ENCODE peak calls at places on chromosomes 1 and 21, in four cellular contexts. H, R, W and O are unnamed samples. For H3K4me1, the result is how much of the 10 kb centered on the place peaks cover.

GRCh38 chr1:170586942-170587593 is 55.1 kb downstream of the GORAB start:
- DNase-seq in R (no peak), H (peak), W (no peak), O (no peak)

GRCh38 chr21:41302976-41303375 is 13.6 kb upstream of the FAM3B start:
- DNase-seq in H (no peak), R (no peak), W (no peak), O (no peak)

GRCh38 chr21:45183852-45184251 is 103.8 kb downstream of the POFUT2 start:
- DNase-seq in H (no peak), W (no peak), R (no peak), O (no peak)

GRCh38 chr1:97770376-97770775 is 150.5 kb downstream of the DPYD start:
- DNase-seq in W (no peak), R (no peak), H (no peak), O (no peak)

GRCh38 chr1:159959451-159959850 is 5.4 kb upstream of the SLAMF9 start:
- DNase-seq in R (no peak), H (peak), W (no peak), O (no peak)

GRCh38 chr1:151720974-151721787 is at the start of gene RIIAD1:
- DNase-seq in R (peak), H (no peak), W (peak), O (peak)

GRCh38 chr21:37914211-37914900 is 1.9 kb downstream of the KCNJ6 start:
- DNase-seq in W (no peak), R (no peak), H (peak), O (no peak)

GRCh38 chr1:22749919-22750670 is 39.5 kb downstream of the EPHB2 start:
- DNase-seq in W (no peak), H (peak), R (no peak), O (peak)

GRCh38 chr1:162357681-162358266 is 18.9 kb downstream of the SPATA46 start:
- DNase-seq in W (no peak), R (no peak), H (no peak), O (no peak)

GRCh38 chr1:64699327-64699726 is 45.5 kb upstream of the RAVER2 start:
- DNase-seq in R (no peak), W (no peak), H (no peak), O (no peak)

GRCh38 chr1:18923721-18924610 is 21.6 kb upstream of the ALDH4A1 start:
- DNase-seq in W (peak), H (no peak), R (no peak), O (no peak)

GRCh38 chr1:244338996-244339692 is 112.6 kb downstream of the ADSS2 start:
- DNase-seq in R (no peak), H (no peak), W (no peak), O (no peak)

GRCh38 chr1:242523968-242524570 is 428 bp downstream of the PLD5 start:
- DNase-seq in R (no peak), H (no peak), W (peak), O (peak)

GRCh38 chr1:154497026-154497806 is 4.8 kb upstream of the TDRD10 start:
- DNase-seq in H (no peak), W (peak), R (no peak), O (no peak)

GRCh38 chr21:35540950-35541632 is 492.0 kb upstream of the RUNX1 start:
- DNase-seq in H (peak), R (no peak), W (no peak), O (no peak)

GRCh38 chr1:85463666-85464496 is 1.1 kb downstream of the DDAH1 start:
- DNase-seq in W (no peak), H (peak), R (no peak), O (no peak)

GRCh38 chr1:24248859-24249258 is 61.8 kb upstream of the IFNLR1 start:
- DNase-seq in W (no peak), H (no peak), R (no peak), O (no peak)

GRCh38 chr1:97202981-97203380 is 481.4 kb downstream of the PTBP2 start:
- DNase-seq in R (no peak), H (no peak), W (no peak), O (no peak)

GRCh38 chr1:207937204-207937603 is 26.3 kb upstream of the CD34 start:
- DNase-seq in R (no peak), H (no peak), W (no peak), O (no peak)

GRCh38 chr1:218496561-218496960 is 151.4 kb downstream of the TGFB2 start:
- DNase-seq in W (no peak), H (peak), R (no peak), O (peak)

GRCh38 chr1:227774051-227774720 is 39.0 kb downstream of the SNAP47 start:
- DNase-seq in H (no peak), W (no peak), R (peak), O (no peak)

GRCh38 chr1:58814251-58815068 is 30.6 kb upstream of the JUN start:
- DNase-seq in R (no peak), H (peak), W (peak), O (no peak)

GRCh38 chr1:71587961-71588360 is 507.1 kb upstream of the ZRANB2 start:
- DNase-seq in R (no peak), H (peak), W (no peak), O (no peak)

GRCh38 chr1:201945863-201946223 is 505 bp downstream of the LMOD1 start:
- DNase-seq in W (no peak), R (no peak), H (no peak), O (no peak)
- H3K4me3 ChIP-seq in W (peak), R (no peak), H (peak), O (peak)

DNA sequence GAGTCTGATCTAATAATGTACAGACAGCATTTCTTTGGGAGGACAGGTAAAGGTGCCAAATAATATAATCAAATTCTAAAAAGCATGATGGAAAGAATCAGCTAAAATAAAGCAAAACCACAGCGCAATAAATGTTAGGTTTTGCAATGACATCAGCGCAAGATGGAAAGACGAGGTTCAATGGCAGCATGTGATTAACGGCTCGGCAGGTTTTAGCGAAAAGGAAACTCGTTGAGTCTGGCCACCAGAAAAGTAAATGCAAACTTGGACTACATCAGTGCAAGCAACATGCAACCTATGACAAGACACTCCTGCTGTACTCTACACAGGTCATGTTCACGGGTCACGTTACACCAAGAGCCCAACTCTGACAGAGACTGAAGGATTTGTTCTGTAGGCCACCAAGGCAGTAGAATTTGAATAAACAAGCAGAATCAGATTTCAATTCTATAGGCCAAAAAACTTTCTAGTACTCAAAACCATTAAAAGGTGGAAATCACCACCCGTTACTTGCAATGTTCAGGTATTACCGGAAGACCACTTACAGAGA is 4.5 kb downstream of the SIPA1L2 start:
- DNase-seq in R (no peak), W (no peak), H (no peak), O (no peak)
- H3K4me1 ChIP-seq in R (under half), W (half or more), H (under half), O (under half)

DNA sequence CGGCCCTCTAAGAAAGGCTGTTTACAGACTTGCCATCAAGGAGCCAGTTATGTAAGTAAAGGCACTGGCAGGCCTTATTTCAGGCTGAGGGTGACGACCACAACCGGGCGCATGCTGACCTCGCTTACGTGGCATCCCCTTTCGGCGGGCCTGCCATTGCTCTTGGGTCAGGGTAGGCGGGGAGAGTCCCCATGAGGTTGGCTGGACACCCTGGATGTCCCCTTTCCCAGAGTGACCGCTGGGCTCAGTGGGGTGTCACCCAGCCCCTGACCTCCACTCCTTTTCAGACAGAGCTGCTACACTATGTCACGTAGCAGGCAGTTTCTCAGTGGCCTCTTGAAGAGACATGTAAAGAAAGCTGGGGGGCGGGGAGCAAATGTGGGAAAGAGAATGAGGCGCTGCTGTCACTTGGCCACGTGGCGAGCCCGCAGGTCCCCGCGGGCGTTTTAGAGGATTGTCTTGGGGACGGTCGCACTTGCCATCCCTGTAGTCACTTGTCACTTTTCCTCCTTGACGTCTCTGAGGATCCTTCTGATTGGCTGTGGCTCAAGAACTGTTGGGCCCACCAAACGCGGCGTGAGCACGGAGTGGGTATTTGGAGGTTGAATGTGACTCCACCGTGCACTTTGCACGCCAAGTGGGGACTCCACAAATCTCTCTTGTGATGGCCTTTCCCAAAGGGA is 42.2 kb downstream of the SLC37A1 start:
- DNase-seq in W (no peak), H (no peak), R (no peak), O (no peak)
- H3K4me3 ChIP-seq in W (no peak), H (no peak), R (no peak), O (no peak)

GRCh38 chr1:2544093-2544874 is 11.9 kb upstream of the TNFRSF14 start:
- DNase-seq in H (peak), W (no peak), R (no peak), O (no peak)
- H3K4me1 ChIP-seq in H (under half), W (half or more), R (under half), O (under half)

GRCh38 chr1:43357251-43357650 is 1.5 kb upstream of the CDC20 start:
- DNase-seq in R (no peak), H (no peak), W (no peak), O (no peak)

GRCh38 chr1:43358746-43359693 is at the start of gene CDC20:
- DNase-seq in W (peak), R (peak), H (peak), O (peak)

GRCh38 chr1:43358121-43358745 is 548 bp upstream of the CDC20 start:
- DNase-seq in W (no peak), H (peak), R (no peak), O (no peak)

GRCh38 chr1:43360616-43361015 is 1.8 kb downstream of the CDC20 start:
- DNase-seq in R (no peak), W (no peak), H (no peak), O (no peak)

GRCh38 chr1:43359696-43360095 is 915 bp downstream of the CDC20 start:
- DNase-seq in W (no peak), R (no peak), H (no peak), O (no peak)
- H3K4me3 ChIP-seq in W (no peak), R (no peak), H (peak), O (no peak)

DNA sequence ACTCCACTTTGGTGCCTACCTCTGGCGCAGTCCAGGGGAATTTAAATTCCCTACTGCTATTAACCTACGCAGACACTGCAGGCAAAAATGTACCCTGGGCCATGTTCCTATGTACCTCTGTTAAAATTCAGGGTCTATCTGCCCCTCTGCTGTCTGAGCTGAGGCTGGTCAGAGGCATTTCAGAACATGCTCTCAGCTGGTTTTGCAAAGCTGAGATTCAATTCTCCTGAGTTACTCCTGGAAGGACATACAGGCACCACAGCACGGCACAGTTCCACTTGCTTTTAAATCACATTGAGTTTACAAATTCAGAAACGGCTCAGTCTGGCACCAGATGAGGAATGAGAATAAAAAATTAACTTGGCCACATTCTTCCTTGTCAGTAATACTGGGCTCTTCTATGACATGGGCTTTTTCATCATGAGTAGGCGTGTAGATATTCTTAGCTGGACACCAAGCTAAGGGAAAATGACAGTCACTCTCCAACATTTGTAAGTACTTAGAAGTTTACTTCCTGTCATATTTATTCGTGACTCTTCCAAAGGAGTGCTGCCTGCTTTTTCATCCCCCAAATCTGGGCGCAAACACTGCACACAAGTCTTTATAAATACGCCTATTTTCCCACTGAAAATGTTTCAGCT is 2.0 kb downstream of the C1orf198 start:
- DNase-seq in H (peak), R (no peak), W (no peak), O (no peak)
- H3K4me1 ChIP-seq in H (under half), R (under half), W (half or more), O (under half)

GRCh38 chr1:27561126-27561899 is 42.6 kb downstream of the AHDC1 start:
- DNase-seq in W (peak), H (no peak), R (no peak), O (no peak)
- H3K4me3 ChIP-seq in W (peak), H (no peak), R (no peak), O (peak)

DNA sequence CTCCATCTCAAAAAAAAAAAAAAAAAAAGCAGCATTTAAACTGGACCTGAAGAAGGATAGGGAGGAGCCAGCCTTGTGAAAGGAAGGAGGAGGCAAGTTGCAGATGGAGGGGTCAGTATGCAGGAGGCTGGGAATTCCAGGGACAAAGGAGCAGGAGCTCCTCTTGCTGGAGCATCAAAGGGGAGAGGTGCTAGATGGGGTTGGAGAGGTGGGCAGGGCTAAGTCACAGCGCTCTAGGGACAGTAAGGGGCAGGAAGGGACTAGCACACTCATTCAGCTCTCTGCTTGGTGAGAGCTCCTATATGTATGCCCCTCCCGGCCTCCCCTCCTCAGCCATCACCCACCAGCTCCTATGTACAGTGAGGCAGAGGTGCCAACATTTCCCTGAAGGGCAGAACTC is 26.8 kb downstream of the MAP7D1 start:
- DNase-seq in R (no peak), H (no peak), W (no peak), O (no peak)
- H3K4me1 ChIP-seq in R (under half), H (under half), W (under half), O (under half)

GRCh38 chr1:46717654-46718053 is 1.3 kb downstream of the EFCAB14 start:
- DNase-seq in H (no peak), R (no peak), W (no peak), O (no peak)
- H3K4me3 ChIP-seq in H (peak), R (peak), W (peak), O (peak)